ENCODE peak calls at places on chromosomes 12 and 14, in ten cellular contexts. E, M, A, J, Y, D, X, V, P and Q are unnamed samples.

GRCh38 chr14:50669441-50669986 is 1.4 kb upstream of the SAV1 start:
- DNase-seq in D (no peak), E (no peak), Y (no peak), X (no peak), A (no peak), J (no peak), V (no peak), M (no peak), P (no peak), Q (no peak)

GRCh38 chr14:61223552-61223951 is 57.6 kb downstream of the TMEM30B start:
- DNase-seq in M (no peak), D (no peak), X (no peak), E (no peak), J (no peak), P (no peak), A (no peak), Y (no peak), V (no peak), Q (no peak)

GRCh38 chr12:78490841-78491240 is 373.7 kb upstream of the SYT1 start:
- DNase-seq in Y (no peak), E (peak), P (no peak), X (no peak), A (peak), D (no peak), V (no peak), J (no peak), M (no peak), Q (no peak)

GRCh38 chr14:99910337-99911268 is 117.4 kb downstream of the EML1 start:
- DNase-seq in P (no peak), V (peak), Y (no peak), J (peak), X (no peak), A (peak), E (peak), M (no peak), D (no peak), Q (no peak)

GRCh38 chr14:73786942-73787759 is 64.5 kb upstream of the PTGR2 start:
- DNase-seq in A (no peak), J (peak), M (peak), X (peak), E (no peak), P (peak), Y (peak), D (peak), V (no peak), Q (peak)

GRCh38 chr14:77861201-77861600 is 61.3 kb downstream of the ADCK1 start:
- DNase-seq in E (no peak), A (no peak), X (no peak), D (peak), J (no peak), P (no peak), V (no peak), Y (no peak), M (no peak), Q (no peak)

GRCh38 chr14:76304536-76305473 is 71.1 kb upstream of the ESRRB start:
- DNase-seq in V (no peak), X (no peak), J (no peak), E (no peak), Y (no peak), A (no peak), D (no peak), M (no peak), P (peak), Q (no peak)

GRCh38 chr12:22683131-22683530 is 58.2 kb downstream of the ETNK1 start:
- DNase-seq in D (no peak), M (no peak), J (no peak), E (no peak), A (no peak), Y (no peak), P (no peak), V (no peak), X (no peak), Q (no peak)

GRCh38 chr14:100103261-100104005 is 38.2 kb downstream of the EVL start:
- DNase-seq in P (no peak), E (peak), J (no peak), D (no peak), V (no peak), M (no peak), Y (no peak), X (no peak), A (no peak), Q (no peak)

GRCh38 chr14:93019367-93019843 is 96.3 kb downstream of the ITPK1 start:
- DNase-seq in V (no peak), Y (no peak), A (no peak), P (no peak), E (no peak), M (no peak), D (peak), X (no peak), J (peak), Q (no peak)

GRCh38 chr12:131138638-131139362 is 185.1 kb downstream of the ADGRD1 start:
- DNase-seq in D (no peak), V (no peak), Y (no peak), J (no peak), A (no peak), M (no peak), E (no peak), P (no peak), X (no peak), Q (no peak)

GRCh38 chr12:623865-624372 is 39.3 kb downstream of the NINJ2 start:
- DNase-seq in V (no peak), Y (no peak), E (no peak), P (no peak), D (no peak), X (no peak), M (no peak), A (no peak), J (no peak), Q (no peak)

GRCh38 chr12:94603434-94604068 is 46.8 kb downstream of the TMCC3 start:
- DNase-seq in M (peak), Y (no peak), A (no peak), X (peak), E (no peak), D (no peak), V (no peak), J (no peak), P (no peak), Q (peak)

GRCh38 chr12:104733717-104734175 is 224.3 kb downstream of the SLC41A2 start:
- DNase-seq in D (no peak), E (no peak), P (no peak), J (no peak), X (peak), A (no peak), Y (no peak), V (no peak), M (no peak), Q (no peak)

GRCh38 chr12:27208414-27208750 is 35.7 kb upstream of the STK38L start:
- DNase-seq in Y (no peak), J (no peak), X (no peak), V (no peak), E (no peak), A (no peak), P (no peak), M (no peak), D (no peak), Q (no peak)

GRCh38 chr14:74325446-74325845 is 22.7 kb upstream of the ABCD4 start:
- DNase-seq in Y (no peak), E (no peak), V (no peak), X (no peak), M (no peak), P (no peak), J (no peak), D (no peak), A (no peak), Q (no peak)

GRCh38 chr12:54047964-54048303 is 5.7 kb upstream of the HOXC4 start:
- DNase-seq in D (no peak), M (no peak), A (no peak), P (no peak), J (no peak), X (no peak), V (no peak), Y (no peak), E (no peak), Q (no peak)

GRCh38 chr12:94244165-94245133 is 96.1 kb downstream of the PLXNC1 start:
- DNase-seq in M (peak), D (no peak), X (no peak), P (no peak), Y (no peak), J (no peak), A (no peak), E (no peak), V (no peak), Q (no peak)

GRCh38 chr12:127963926-127964325 is 303.0 kb upstream of the TMEM132C start:
- DNase-seq in J (no peak), E (peak), M (no peak), Y (no peak), D (no peak), X (no peak), P (no peak), V (no peak), A (no peak), Q (no peak)

GRCh38 chr12:127966331-127966730 is 300.6 kb upstream of the TMEM132C start:
- DNase-seq in Y (no peak), A (no peak), J (no peak), P (no peak), V (no peak), X (no peak), M (no peak), D (no peak), E (no peak), Q (no peak)

GRCh38 chr12:127964717-127965116 is 302.3 kb upstream of the TMEM132C start:
- DNase-seq in M (no peak), V (peak), E (peak), J (no peak), D (no peak), X (no peak), P (no peak), Y (no peak), A (no peak), Q (no peak)
- TF ChIP-seq CTCF in M (no peak), V (peak), E (peak), J (peak), D (no peak), X (no peak), P (no peak), Y (no peak), A (peak), Q (no peak)

GRCh38 chr14:70773182-70773862 is 36.0 kb downstream of the MAP3K9 start:
- DNase-seq in M (no peak), V (no peak), X (no peak), P (no peak), J (no peak), D (no peak), A (no peak), Y (no peak), E (no peak), Q (no peak)

GRCh38 chr14:70770490-70770889 is 38.8 kb downstream of the MAP3K9 start:
- DNase-seq in M (no peak), A (no peak), X (no peak), D (no peak), J (no peak), V (no peak), Y (no peak), P (no peak), E (no peak), Q (no peak)

GRCh38 chr14:70776197-70776596 is 33.1 kb downstream of the MAP3K9 start:
- DNase-seq in P (no peak), X (no peak), D (no peak), J (no peak), M (no peak), A (no peak), V (no peak), E (no peak), Y (no peak), Q (no peak)

DNA sequence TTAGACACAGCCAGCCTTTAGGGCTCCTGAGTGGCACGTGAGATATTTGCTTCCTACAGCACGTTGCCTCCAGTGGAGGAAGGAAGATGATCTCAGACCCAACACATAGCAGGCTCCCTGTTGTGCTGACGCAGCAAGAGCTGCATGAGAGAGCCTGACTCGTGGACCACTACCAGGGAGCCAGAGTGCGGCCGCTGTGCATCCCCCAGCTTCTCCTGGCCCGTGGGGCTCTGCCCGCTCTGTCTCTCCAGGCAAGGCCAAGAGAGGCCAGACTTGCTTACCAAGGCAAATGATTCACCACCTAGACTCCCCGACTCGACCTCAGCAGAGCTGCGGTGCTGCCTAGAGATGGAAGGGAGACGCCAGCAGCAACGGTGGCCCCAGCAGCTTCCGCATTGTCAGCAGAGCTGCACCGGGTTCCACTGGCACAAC is 37.5 kb downstream of the MAP3K9 start:
- DNase-seq in J (no peak), A (no peak), E (no peak), Y (no peak), D (no peak), V (peak), M (no peak), X (peak), P (no peak), Q (no peak)
- TF ChIP-seq CTCF in J (no peak), A (no peak), E (no peak), Y (no peak), D (no peak), V (no peak), M (no peak), X (no peak), P (no peak), Q (no peak)

GRCh38 chr12:98515368-98516183 is at the start of gene TMPO:
- DNase-seq in P (peak), Y (peak), D (peak), A (peak), E (peak), X (peak), M (peak), V (peak), J (peak), Q (peak)
- TF ChIP-seq CTCF in P (no peak), Y (no peak), D (peak), A (no peak), E (no peak), X (no peak), M (no peak), V (no peak), J (no peak), Q (no peak)

DNA sequence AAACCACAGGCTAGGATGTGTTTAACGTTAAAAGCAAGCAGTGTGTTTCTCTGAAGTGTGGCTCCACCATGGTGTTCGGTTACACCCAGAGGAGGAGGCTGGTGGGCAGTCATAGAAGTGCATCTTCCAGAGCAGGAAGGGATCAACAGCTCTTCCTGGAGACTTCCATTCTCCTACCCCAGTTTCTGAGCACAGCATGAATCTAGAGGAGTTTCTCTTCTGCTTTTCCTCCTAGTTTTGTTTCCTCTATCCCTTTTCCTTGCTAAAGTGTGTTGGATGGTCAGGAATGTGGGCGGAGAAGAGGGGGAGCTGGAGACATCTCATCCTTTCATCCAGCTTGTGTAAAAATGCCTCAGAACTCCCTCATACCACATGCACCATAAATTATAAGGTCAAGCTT is 3.8 kb upstream of the CKAP4 start:
- DNase-seq in E (peak), A (no peak), M (no peak), Y (no peak), J (no peak), D (no peak), X (no peak), P (no peak), V (no peak), Q (no peak)
- TF ChIP-seq CTCF in E (peak), A (no peak), M (no peak), Y (no peak), J (no peak), D (no peak), X (no peak), P (no peak), V (peak), Q (no peak)

GRCh38 chr12:58321414-58321813 is 380.0 kb downstream of the ATP23 start:
- DNase-seq in A (no peak), M (no peak), E (no peak), P (no peak), D (no peak), V (no peak), X (no peak), Y (no peak), J (no peak), Q (no peak)

GRCh38 chr12:58314610-58315009 is 373.2 kb downstream of the ATP23 start:
- DNase-seq in P (no peak), M (no peak), Y (no peak), A (no peak), V (peak), E (peak), D (no peak), J (no peak), X (no peak), Q (no peak)

GRCh38 chr12:58313091-58313855 is 371.9 kb downstream of the ATP23 start:
- DNase-seq in A (peak), Y (no peak), X (no peak), M (no peak), E (peak), V (peak), J (no peak), D (no peak), P (no peak), Q (no peak)

GRCh38 chr12:58316926-58317325 is 375.6 kb downstream of the ATP23 start:
- DNase-seq in P (no peak), J (no peak), M (no peak), X (no peak), Y (no peak), V (no peak), D (no peak), E (no peak), A (no peak), Q (no peak)
- TF ChIP-seq CTCF in P (no peak), J (no peak), M (no peak), X (no peak), Y (no peak), V (no peak), D (no peak), E (no peak), A (no peak), Q (no peak)

DNA sequence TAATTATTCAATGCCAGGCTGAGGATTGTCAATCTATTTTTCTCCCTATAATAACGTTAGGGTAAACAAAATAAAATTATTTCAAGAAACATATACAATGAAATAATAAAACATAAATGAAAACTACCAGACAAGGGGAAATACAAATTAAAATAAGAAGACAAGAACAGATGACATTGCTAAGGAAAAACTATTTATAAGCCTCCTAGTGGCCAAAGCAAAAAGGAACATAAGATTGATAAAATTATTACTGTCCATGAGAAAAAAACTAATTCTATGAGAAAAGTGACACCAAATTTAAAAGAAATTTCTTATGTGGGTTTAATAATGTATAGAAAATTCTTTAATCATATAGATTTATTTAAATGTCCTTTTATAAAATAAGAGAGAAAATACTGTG is 294.7 kb downstream of the TTC6 start:
- DNase-seq in J (no peak), V (no peak), Y (no peak), M (no peak), X (no peak), A (no peak), P (no peak), D (no peak), E (no peak), Q (no peak)
- TF ChIP-seq CTCF in J (no peak), V (no peak), Y (peak), M (no peak), X (peak), A (peak), P (peak), D (no peak), E (peak), Q (peak)